ENCODE peak calls at places on chromosomes 13 and 19, in four cellular contexts. One of them, this sample, is unnamed.

GRCh38 chr19:7561229-7561806 is 25.8 kb downstream of the PNPLA6 start:
- DNase-seq in astrocyte of the spinal cord: no peak
- DNase-seq in progenitor cell of endocrine pancreas: no peak
- DNase-seq in thoracic aorta: no peak
- DNase-seq in this sample: no peak

GRCh38 chr13:103133551-103133950 is 67.3 kb upstream of the SLC10A2 start:
- DNase-seq in thoracic aorta: no peak
- DNase-seq in astrocyte of the spinal cord: no peak
- DNase-seq in progenitor cell of endocrine pancreas: no peak
- DNase-seq in this sample: no peak

GRCh38 chr13:34751492-34751891 is 190.6 kb upstream of the NBEA start:
- DNase-seq in progenitor cell of endocrine pancreas: no peak
- DNase-seq in thoracic aorta: no peak
- DNase-seq in astrocyte of the spinal cord: no peak
- DNase-seq in this sample: no peak

GRCh38 chr13:49376121-49376520 is 67.7 kb downstream of the CAB39L start:
- DNase-seq in thoracic aorta: no peak
- DNase-seq in progenitor cell of endocrine pancreas: no peak
- DNase-seq in astrocyte of the spinal cord: no peak
- DNase-seq in this sample: no peak

GRCh38 chr19:16593181-16593580 is 21.0 kb upstream of the SLC35E1 start:
- DNase-seq in thoracic aorta: no peak
- DNase-seq in astrocyte of the spinal cord: no peak
- DNase-seq in progenitor cell of endocrine pancreas: no peak
- DNase-seq in this sample: no peak

GRCh38 chr13:50526771-50527567 is 316.5 kb downstream of the DLEU7 start:
- DNase-seq in thoracic aorta: no peak
- DNase-seq in progenitor cell of endocrine pancreas: no peak
- DNase-seq in astrocyte of the spinal cord: no peak
- DNase-seq in this sample: no peak

GRCh38 chr13:114065141-114065925 is 67.1 kb downstream of the RASA3 start:
- DNase-seq in thoracic aorta: peak; percentile 71
- DNase-seq in astrocyte of the spinal cord: peak; percentile 99
- DNase-seq in progenitor cell of endocrine pancreas: no peak
- DNase-seq in this sample: peak; percentile 87

GRCh38 chr19:50205681-50206138 is 2.3 kb downstream of the MYH14 start:
- DNase-seq in progenitor cell of endocrine pancreas: peak; percentile 25
- DNase-seq in thoracic aorta: no peak
- DNase-seq in astrocyte of the spinal cord: no peak
- DNase-seq in this sample: no peak

GRCh38 chr19:10625003-10625761 is at the start of gene SLC44A2:
- DNase-seq in astrocyte of the spinal cord: peak; percentile 61
- DNase-seq in progenitor cell of endocrine pancreas: peak; percentile 89
- DNase-seq in thoracic aorta: no peak
- DNase-seq in this sample: peak; percentile 64

GRCh38 chr13:40665754-40666057 is 735 bp downstream of the FOXO1 start:
- DNase-seq in astrocyte of the spinal cord: no peak
- DNase-seq in progenitor cell of endocrine pancreas: no peak
- DNase-seq in thoracic aorta: no peak
- DNase-seq in this sample: peak; percentile 32

GRCh38 chr19:18543814-18544475 is 572 bp upstream of the FKBP8 start:
- DNase-seq in thoracic aorta: no peak
- DNase-seq in astrocyte of the spinal cord: peak; percentile 55
- DNase-seq in progenitor cell of endocrine pancreas: no peak
- DNase-seq in this sample: no peak

GRCh38 chr19:8245869-8246835 is 37.0 kb downstream of the CERS4 start:
- DNase-seq in thoracic aorta: no peak
- DNase-seq in astrocyte of the spinal cord: no peak
- DNase-seq in progenitor cell of endocrine pancreas: no peak
- DNase-seq in this sample: no peak

GRCh38 chr19:6654347-6655310 is 15.3 kb downstream of the TNFSF14 start:
- DNase-seq in thoracic aorta: no peak
- DNase-seq in astrocyte of the spinal cord: no peak
- DNase-seq in progenitor cell of endocrine pancreas: no peak
- DNase-seq in this sample: no peak

GRCh38 chr13:37505531-37505930 is 93.0 kb downstream of the POSTN start:
- DNase-seq in thoracic aorta: no peak
- DNase-seq in progenitor cell of endocrine pancreas: no peak
- DNase-seq in astrocyte of the spinal cord: no peak
- DNase-seq in this sample: no peak

GRCh38 chr13:98782654-98783053 is 30.2 kb upstream of the SLC15A1 start:
- DNase-seq in astrocyte of the spinal cord: no peak
- DNase-seq in thoracic aorta: no peak
- DNase-seq in progenitor cell of endocrine pancreas: no peak
- DNase-seq in this sample: no peak

GRCh38 chr19:15323496-15324235 is 8.7 kb downstream of the BRD4 start:
- DNase-seq in thoracic aorta: no peak
- DNase-seq in astrocyte of the spinal cord: peak; percentile 23
- DNase-seq in progenitor cell of endocrine pancreas: no peak
- DNase-seq in this sample: no peak

GRCh38 chr13:113369881-113370280 is 6.0 kb upstream of the GRTP1 start:
- DNase-seq in progenitor cell of endocrine pancreas: peak; percentile 2
- DNase-seq in thoracic aorta: no peak
- DNase-seq in astrocyte of the spinal cord: no peak
- DNase-seq in this sample: no peak

GRCh38 chr13:55219538-55219937 is 1921.2 kb upstream of the PRR20A start:
- DNase-seq in thoracic aorta: no peak
- DNase-seq in progenitor cell of endocrine pancreas: no peak
- DNase-seq in astrocyte of the spinal cord: no peak
- DNase-seq in this sample: no peak

GRCh38 chr13:73939071-73939380 is 195.2 kb downstream of the KLF12 start:
- DNase-seq in thoracic aorta: no peak
- DNase-seq in astrocyte of the spinal cord: no peak
- DNase-seq in progenitor cell of endocrine pancreas: no peak
- DNase-seq in this sample: no peak

GRCh38 chr13:77425705-77426104 is 98.8 kb upstream of the MYCBP2 start:
- DNase-seq in progenitor cell of endocrine pancreas: no peak
- DNase-seq in thoracic aorta: no peak
- DNase-seq in astrocyte of the spinal cord: no peak
- DNase-seq in this sample: no peak

GRCh38 chr19:3080281-3080680 is 13.9 kb upstream of the GNA11 start:
- DNase-seq in progenitor cell of endocrine pancreas: no peak
- DNase-seq in thoracic aorta: no peak
- DNase-seq in astrocyte of the spinal cord: peak; percentile 75
- DNase-seq in this sample: no peak

GRCh38 chr19:45780146-45780447 is 2.2 kb downstream of the DMPK start:
- DNase-seq in astrocyte of the spinal cord: no peak
- DNase-seq in thoracic aorta: no peak
- DNase-seq in progenitor cell of endocrine pancreas: no peak
- DNase-seq in this sample: no peak

GRCh38 chr19:45777395-45777961 is 4.8 kb downstream of the DMPK start:
- DNase-seq in progenitor cell of endocrine pancreas: no peak
- DNase-seq in thoracic aorta: no peak
- DNase-seq in astrocyte of the spinal cord: no peak
- DNase-seq in this sample: no peak

GRCh38 chr19:45778010-45778671 is 4.1 kb downstream of the DMPK start:
- DNase-seq in astrocyte of the spinal cord: no peak
- DNase-seq in thoracic aorta: no peak
- DNase-seq in progenitor cell of endocrine pancreas: no peak
- DNase-seq in this sample: no peak

GRCh38 chr19:45780448-45781281 is 1.6 kb downstream of the DMPK start:
- DNase-seq in progenitor cell of endocrine pancreas: no peak
- DNase-seq in thoracic aorta: no peak
- DNase-seq in astrocyte of the spinal cord: no peak
- DNase-seq in this sample: no peak

GRCh38 chr19:45779231-45780145 is 2.8 kb downstream of the DMPK start:
- DNase-seq in thoracic aorta: peak; percentile 70
- DNase-seq in astrocyte of the spinal cord: peak; percentile 47
- DNase-seq in progenitor cell of endocrine pancreas: peak; percentile 70
- DNase-seq in this sample: peak; percentile 94
- TF ChIP-seq CTCF in thoracic aorta: peak; percentile 34
- TF ChIP-seq CTCF in astrocyte of the spinal cord: peak; percentile 57
- TF ChIP-seq CTCF in progenitor cell of endocrine pancreas: peak; percentile 69
- TF ChIP-seq CTCF in this sample: peak; percentile 74

GRCh38 chr19:48914181-48914580 is 14.1 kb downstream of the NUCB1 start:
- DNase-seq in progenitor cell of endocrine pancreas: no peak
- DNase-seq in thoracic aorta: no peak
- DNase-seq in astrocyte of the spinal cord: no peak
- DNase-seq in this sample: no peak

GRCh38 chr19:48910803-48911202 is 10.7 kb downstream of the NUCB1 start:
- DNase-seq in thoracic aorta: no peak
- DNase-seq in astrocyte of the spinal cord: no peak
- DNase-seq in progenitor cell of endocrine pancreas: no peak
- DNase-seq in this sample: no peak

GRCh38 chr19:48918071-48918470 is 15.4 kb upstream of the DHDH start:
- DNase-seq in progenitor cell of endocrine pancreas: no peak
- DNase-seq in thoracic aorta: no peak
- DNase-seq in astrocyte of the spinal cord: no peak
- DNase-seq in this sample: no peak

GRCh38 chr19:48915757-48916156 is 15.6 kb downstream of the NUCB1 start:
- DNase-seq in progenitor cell of endocrine pancreas: no peak
- DNase-seq in thoracic aorta: no peak
- DNase-seq in astrocyte of the spinal cord: no peak
- DNase-seq in this sample: no peak

GRCh38 chr19:48913114-48913513 is 13.0 kb downstream of the NUCB1 start:
- DNase-seq in thoracic aorta: no peak
- DNase-seq in progenitor cell of endocrine pancreas: no peak
- DNase-seq in astrocyte of the spinal cord: no peak
- DNase-seq in this sample: no peak
- TF ChIP-seq CTCF in thoracic aorta: no peak
- TF ChIP-seq CTCF in progenitor cell of endocrine pancreas: no peak
- TF ChIP-seq CTCF in astrocyte of the spinal cord: no peak
- TF ChIP-seq CTCF in this sample: no peak

GRCh38 chr19:34150558-34150957 is 21.7 kb upstream of the LSM14A start:
- DNase-seq in progenitor cell of endocrine pancreas: no peak
- DNase-seq in thoracic aorta: no peak
- DNase-seq in astrocyte of the spinal cord: no peak
- DNase-seq in this sample: peak; percentile 41

GRCh38 chr19:34148672-34149185 is 23.6 kb upstream of the LSM14A start:
- DNase-seq in progenitor cell of endocrine pancreas: no peak
- DNase-seq in thoracic aorta: no peak
- DNase-seq in astrocyte of the spinal cord: no peak
- DNase-seq in this sample: no peak

GRCh38 chr19:34151439-34151838 is 20.9 kb upstream of the LSM14A start:
- DNase-seq in astrocyte of the spinal cord: no peak
- DNase-seq in thoracic aorta: no peak
- DNase-seq in progenitor cell of endocrine pancreas: no peak
- DNase-seq in this sample: no peak

GRCh38 chr19:34145741-34146202 is 26.5 kb upstream of the LSM14A start:
- DNase-seq in thoracic aorta: no peak
- DNase-seq in progenitor cell of endocrine pancreas: peak; percentile 19
- DNase-seq in astrocyte of the spinal cord: peak; percentile 50
- DNase-seq in this sample: peak; percentile 49

DNA sequence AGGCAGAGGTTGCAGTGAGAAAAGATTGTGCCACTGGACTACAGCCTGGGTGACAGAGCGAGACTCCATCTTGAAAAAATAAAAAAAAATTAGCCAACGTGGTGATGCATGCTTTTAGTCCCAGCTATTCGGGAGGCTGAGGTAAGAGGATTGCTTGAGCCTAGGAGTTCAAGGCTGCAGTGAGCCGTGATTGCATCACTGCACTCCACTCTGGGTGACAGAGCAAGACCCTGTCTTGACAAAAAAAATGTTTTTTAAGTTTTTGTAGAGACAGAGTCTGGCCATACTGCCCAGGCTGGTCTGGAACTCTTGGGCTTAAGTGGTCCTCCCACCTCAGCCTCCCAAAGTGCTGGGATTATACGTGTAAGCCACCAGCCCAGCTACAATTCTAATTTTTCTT is 22.4 kb upstream of the LSM14A start:
- DNase-seq in astrocyte of the spinal cord: no peak
- DNase-seq in thoracic aorta: no peak
- DNase-seq in progenitor cell of endocrine pancreas: no peak
- DNase-seq in this sample: no peak
- TF ChIP-seq CTCF in astrocyte of the spinal cord: no peak
- TF ChIP-seq CTCF in thoracic aorta: no peak
- TF ChIP-seq CTCF in progenitor cell of endocrine pancreas: no peak
- TF ChIP-seq CTCF in this sample: no peak

GRCh38 chr13:28753208-28753892 is 34.6 kb upstream of the SLC46A3 start:
- DNase-seq in astrocyte of the spinal cord: peak; percentile 88
- DNase-seq in progenitor cell of endocrine pancreas: no peak
- DNase-seq in thoracic aorta: peak; percentile 55
- DNase-seq in this sample: no peak

GRCh38 chr13:28751210-28751935 is 32.6 kb upstream of the SLC46A3 start:
- DNase-seq in astrocyte of the spinal cord: no peak
- DNase-seq in progenitor cell of endocrine pancreas: no peak
- DNase-seq in thoracic aorta: no peak
- DNase-seq in this sample: no peak

GRCh38 chr13:28753946-28754345 is 35.2 kb upstream of the SLC46A3 start:
- DNase-seq in astrocyte of the spinal cord: no peak
- DNase-seq in progenitor cell of endocrine pancreas: no peak
- DNase-seq in thoracic aorta: no peak
- DNase-seq in this sample: no peak

GRCh38 chr13:28755546-28755870 is 36.7 kb upstream of the SLC46A3 start:
- DNase-seq in progenitor cell of endocrine pancreas: no peak
- DNase-seq in thoracic aorta: no peak
- DNase-seq in astrocyte of the spinal cord: no peak
- DNase-seq in this sample: no peak

GRCh38 chr13:28754698-28755545 is 36.2 kb upstream of the SLC46A3 start:
- DNase-seq in astrocyte of the spinal cord: peak; percentile 45
- DNase-seq in thoracic aorta: no peak
- DNase-seq in progenitor cell of endocrine pancreas: no peak
- DNase-seq in this sample: no peak
- TF ChIP-seq CTCF in astrocyte of the spinal cord: no peak
- TF ChIP-seq CTCF in thoracic aorta: no peak
- TF ChIP-seq CTCF in progenitor cell of endocrine pancreas: no peak
- TF ChIP-seq CTCF in this sample: no peak

DNA sequence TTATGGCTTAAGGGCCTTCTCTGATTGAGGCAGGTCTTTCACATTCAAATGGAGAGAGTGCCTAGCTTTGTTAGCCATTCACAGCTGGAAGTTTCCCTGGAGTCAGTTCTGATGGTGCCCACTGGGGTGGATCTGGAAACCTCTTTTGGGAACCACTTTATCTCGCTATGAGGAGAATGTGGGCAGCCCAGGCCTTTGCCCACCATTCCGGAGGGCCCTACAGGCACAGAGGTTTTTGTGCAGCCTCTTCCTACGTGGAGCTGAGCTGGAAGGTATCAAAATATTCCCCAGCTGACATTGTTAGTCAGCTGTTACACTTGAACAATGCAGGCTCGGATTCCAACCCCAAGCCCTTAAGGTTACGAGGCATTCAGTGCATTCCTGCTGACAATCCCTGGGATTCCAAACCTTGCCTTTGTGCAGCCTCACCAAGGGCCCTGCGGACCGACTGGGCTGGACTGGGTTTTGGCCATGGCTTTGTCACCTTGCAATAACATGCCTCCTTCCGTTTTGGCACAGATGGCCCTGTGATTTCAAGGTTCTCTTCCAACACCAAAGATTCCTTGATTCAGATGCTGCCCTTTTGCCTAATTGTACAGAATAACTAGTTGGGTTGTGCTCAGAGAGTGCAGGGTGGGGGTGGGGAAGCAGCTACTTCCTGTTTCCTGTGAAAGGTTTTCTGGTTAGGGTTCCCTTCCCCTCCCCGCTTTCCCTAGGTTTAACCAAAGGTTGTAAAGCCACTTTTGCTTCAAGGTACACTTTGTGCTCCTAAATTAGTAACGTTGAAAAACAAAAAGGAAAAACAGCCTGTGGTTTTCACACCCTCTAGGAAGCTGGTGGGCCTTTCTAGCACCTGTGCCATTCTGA is 27.1 kb downstream of the SAE1 start:
- DNase-seq in astrocyte of the spinal cord: peak; percentile 74
- DNase-seq in progenitor cell of endocrine pancreas: peak; percentile 11
- DNase-seq in thoracic aorta: peak; percentile 2
- DNase-seq in this sample: no peak
- TF ChIP-seq CTCF in astrocyte of the spinal cord: peak; percentile 11
- TF ChIP-seq CTCF in progenitor cell of endocrine pancreas: peak; percentile 32
- TF ChIP-seq CTCF in thoracic aorta: no peak
- TF ChIP-seq CTCF in this sample: no peak

This sample was measured in glutamatergic neuron.